ENCODE peak calls at places on chromosomes 3 and 15, in six cellular contexts. One of them, this sample, is unnamed. For H3K27me3, the result is how much of the 10 kb centered on the place peaks cover.

GRCh38 chr3:23743141-23743784 is 62.5 kb upstream of the UBE2E1 start:
- DNase-seq in WERI-Rb-1: no peak
- DNase-seq in neuronal stem cell: no peak
- DNase-seq in HCT116: no peak
- DNase-seq in right atrium auricular region: no peak
- DNase-seq in cardiac muscle cell: no peak
- DNase-seq in this sample: no peak

GRCh38 chr3:178960918-178961317 is 110.7 kb downstream of the ZMAT3 start:
- DNase-seq in right atrium auricular region: no peak
- DNase-seq in WERI-Rb-1: no peak
- DNase-seq in HCT116: no peak
- DNase-seq in cardiac muscle cell: no peak
- DNase-seq in neuronal stem cell: no peak
- DNase-seq in this sample: no peak

GRCh38 chr15:38193496-38193895 is 59.1 kb upstream of the SPRED1 start:
- DNase-seq in HCT116: no peak
- DNase-seq in right atrium auricular region: no peak
- DNase-seq in neuronal stem cell: no peak
- DNase-seq in cardiac muscle cell: no peak
- DNase-seq in WERI-Rb-1: no peak
- DNase-seq in this sample: no peak

GRCh38 chr3:190514163-190515153 is 573 bp downstream of the IL1RAP start:
- DNase-seq in neuronal stem cell: peak
- DNase-seq in cardiac muscle cell: peak
- DNase-seq in right atrium auricular region: peak
- DNase-seq in WERI-Rb-1: peak
- DNase-seq in HCT116: no peak
- DNase-seq in this sample: no peak

GRCh38 chr3:112090899-112091586 is 4.9 kb downstream of the C3orf52 start:
- DNase-seq in WERI-Rb-1: no peak
- DNase-seq in neuronal stem cell: no peak
- DNase-seq in HCT116: no peak
- DNase-seq in right atrium auricular region: no peak
- DNase-seq in cardiac muscle cell: no peak
- DNase-seq in this sample: no peak

GRCh38 chr3:82281205-82281604 is 519.8 kb upstream of the GBE1 start:
- DNase-seq in neuronal stem cell: peak
- DNase-seq in right atrium auricular region: no peak
- DNase-seq in WERI-Rb-1: no peak
- DNase-seq in HCT116: no peak
- DNase-seq in cardiac muscle cell: no peak
- DNase-seq in this sample: no peak

GRCh38 chr3:134766290-134766689 is 28.8 kb upstream of the EPHB1 start:
- DNase-seq in HCT116: no peak
- DNase-seq in neuronal stem cell: no peak
- DNase-seq in WERI-Rb-1: no peak
- DNase-seq in right atrium auricular region: no peak
- DNase-seq in cardiac muscle cell: no peak
- DNase-seq in this sample: no peak

GRCh38 chr15:59268199-59268979 is 61.7 kb downstream of the LDHAL6B start:
- DNase-seq in neuronal stem cell: no peak
- DNase-seq in WERI-Rb-1: no peak
- DNase-seq in right atrium auricular region: no peak
- DNase-seq in cardiac muscle cell: no peak
- DNase-seq in HCT116: no peak
- DNase-seq in this sample: no peak

GRCh38 chr3:69370156-69370944 is 15.5 kb downstream of the FRMD4B start:
- DNase-seq in neuronal stem cell: no peak
- DNase-seq in HCT116: no peak
- DNase-seq in cardiac muscle cell: no peak
- DNase-seq in WERI-Rb-1: no peak
- DNase-seq in right atrium auricular region: peak
- DNase-seq in this sample: no peak

GRCh38 chr3:73955671-73956070 is 330.9 kb upstream of the PDZRN3 start:
- DNase-seq in neuronal stem cell: no peak
- DNase-seq in WERI-Rb-1: no peak
- DNase-seq in cardiac muscle cell: no peak
- DNase-seq in HCT116: no peak
- DNase-seq in right atrium auricular region: no peak
- DNase-seq in this sample: no peak

GRCh38 chr3:86554346-86554745 is 436.6 kb downstream of the VGLL3 start:
- DNase-seq in right atrium auricular region: no peak
- DNase-seq in neuronal stem cell: no peak
- DNase-seq in cardiac muscle cell: no peak
- DNase-seq in HCT116: no peak
- DNase-seq in WERI-Rb-1: no peak
- DNase-seq in this sample: no peak

GRCh38 chr3:159764211-159765024 is 224.2 kb upstream of the IL12A start:
- DNase-seq in right atrium auricular region: peak
- DNase-seq in neuronal stem cell: peak
- DNase-seq in HCT116: no peak
- DNase-seq in WERI-Rb-1: peak
- DNase-seq in cardiac muscle cell: peak
- DNase-seq in this sample: no peak

GRCh38 chr15:85500060-85500708 is 119.8 kb downstream of the AKAP13 start:
- DNase-seq in neuronal stem cell: no peak
- DNase-seq in cardiac muscle cell: no peak
- DNase-seq in HCT116: no peak
- DNase-seq in right atrium auricular region: no peak
- DNase-seq in WERI-Rb-1: no peak
- DNase-seq in this sample: no peak

GRCh38 chr15:85499498-85499897 is 119.1 kb downstream of the AKAP13 start:
- DNase-seq in neuronal stem cell: no peak
- DNase-seq in WERI-Rb-1: no peak
- DNase-seq in cardiac muscle cell: no peak
- DNase-seq in right atrium auricular region: no peak
- DNase-seq in HCT116: no peak
- DNase-seq in this sample: no peak

GRCh38 chr15:85503151-85503797 is 122.9 kb downstream of the AKAP13 start:
- DNase-seq in neuronal stem cell: no peak
- DNase-seq in WERI-Rb-1: no peak
- DNase-seq in HCT116: no peak
- DNase-seq in right atrium auricular region: no peak
- DNase-seq in cardiac muscle cell: no peak
- DNase-seq in this sample: no peak

GRCh38 chr15:85500729-85501128 is 120.3 kb downstream of the AKAP13 start:
- DNase-seq in cardiac muscle cell: peak
- DNase-seq in right atrium auricular region: no peak
- DNase-seq in neuronal stem cell: peak
- DNase-seq in WERI-Rb-1: peak
- DNase-seq in HCT116: no peak
- DNase-seq in this sample: no peak

GRCh38 chr15:85501574-85501973 is 121.2 kb downstream of the AKAP13 start:
- DNase-seq in right atrium auricular region: no peak
- DNase-seq in HCT116: no peak
- DNase-seq in neuronal stem cell: no peak
- DNase-seq in WERI-Rb-1: no peak
- DNase-seq in cardiac muscle cell: no peak
- DNase-seq in this sample: no peak
- H3K27ac ChIP-seq in right atrium auricular region: peak
- H3K27ac ChIP-seq in HCT116: no peak
- H3K27ac ChIP-seq in neuronal stem cell: no peak
- H3K27ac ChIP-seq in WERI-Rb-1: peak
- H3K27ac ChIP-seq in cardiac muscle cell: peak
- H3K27ac ChIP-seq in this sample: no peak

DNA sequence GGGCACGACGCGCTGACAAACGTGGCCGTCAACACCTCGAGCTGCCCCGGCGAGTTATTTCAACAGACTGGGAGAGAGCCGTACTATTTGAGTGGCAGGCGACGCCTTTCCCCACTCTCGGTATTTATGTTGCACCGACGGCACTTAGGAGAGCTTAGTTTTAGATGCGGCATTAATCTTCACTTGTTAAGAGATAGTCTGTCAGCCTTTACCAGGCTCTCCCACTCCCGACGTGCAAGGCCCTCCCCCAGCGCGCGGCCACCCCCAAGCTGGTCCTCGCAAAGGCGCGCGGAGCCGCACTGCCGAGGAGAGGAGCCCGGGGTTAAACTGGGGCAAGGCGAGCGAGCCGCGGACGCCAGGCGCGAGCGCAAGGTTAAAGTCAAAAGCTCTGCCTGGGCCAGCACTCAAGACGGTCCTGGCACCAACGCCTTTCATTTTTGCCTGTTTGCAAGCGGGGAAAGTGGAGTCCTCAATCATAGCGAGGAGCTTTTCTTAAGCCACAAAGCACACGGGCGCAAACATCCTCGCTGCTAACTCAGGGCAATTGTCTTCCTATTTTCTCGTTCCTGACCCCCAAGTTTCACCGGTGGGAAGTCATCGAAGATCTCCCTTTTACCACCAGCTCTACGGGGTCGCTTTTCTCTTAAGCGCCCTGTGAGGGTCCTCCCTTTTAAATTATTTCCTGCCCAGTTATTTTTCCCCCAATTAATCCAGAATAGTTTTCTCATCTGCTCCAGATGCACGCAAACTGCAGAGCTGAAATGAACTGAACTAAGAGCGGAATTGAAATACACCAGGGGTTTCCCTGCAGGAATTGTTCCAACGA is 86.6 kb downstream of the NR2F2 start:
- DNase-seq in WERI-Rb-1: no peak
- DNase-seq in HCT116: no peak
- DNase-seq in neuronal stem cell: no peak
- DNase-seq in cardiac muscle cell: peak
- DNase-seq in right atrium auricular region: no peak
- DNase-seq in this sample: no peak
- H3K27me3 ChIP-seq in WERI-Rb-1: half or more
- H3K27me3 ChIP-seq in HCT116: half or more
- H3K27me3 ChIP-seq in neuronal stem cell: half or more
- H3K27me3 ChIP-seq in cardiac muscle cell: half or more
- H3K27me3 ChIP-seq in right atrium auricular region: under half
- H3K27me3 ChIP-seq in this sample: half or more

GRCh38 chr3:174408310-174408709 is 450.8 kb upstream of the NAALADL2 start:
- DNase-seq in HCT116: no peak
- DNase-seq in right atrium auricular region: no peak
- DNase-seq in cardiac muscle cell: peak
- DNase-seq in WERI-Rb-1: no peak
- DNase-seq in neuronal stem cell: no peak
- DNase-seq in this sample: no peak
- H3K27ac ChIP-seq in HCT116: no peak
- H3K27ac ChIP-seq in right atrium auricular region: no peak
- H3K27ac ChIP-seq in cardiac muscle cell: no peak
- H3K27ac ChIP-seq in WERI-Rb-1: no peak
- H3K27ac ChIP-seq in neuronal stem cell: no peak
- H3K27ac ChIP-seq in this sample: no peak

DNA sequence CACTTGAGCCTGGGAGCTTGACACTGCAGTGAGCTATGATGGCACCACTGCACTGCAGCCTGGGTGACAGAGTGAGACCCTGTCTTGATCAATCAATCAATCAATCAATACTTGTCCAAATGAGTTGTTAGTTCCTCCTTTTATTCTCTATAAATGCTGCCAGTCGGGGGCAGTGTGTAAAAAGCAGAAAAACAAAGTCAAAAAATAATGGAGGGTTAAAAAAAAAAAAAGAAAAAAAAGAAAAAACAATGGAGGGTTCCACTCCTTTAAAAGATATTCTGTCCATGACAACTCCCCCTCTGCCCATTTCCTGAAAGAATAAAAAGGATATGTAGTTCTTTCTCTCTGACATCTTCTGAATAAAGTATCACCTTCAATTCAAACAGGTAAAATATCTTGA is 1068.6 kb downstream of the FHIT start:
- DNase-seq in cardiac muscle cell: no peak
- DNase-seq in HCT116: no peak
- DNase-seq in WERI-Rb-1: no peak
- DNase-seq in right atrium auricular region: no peak
- DNase-seq in neuronal stem cell: no peak
- DNase-seq in this sample: no peak
- H3K27me3 ChIP-seq in cardiac muscle cell: under half
- H3K27me3 ChIP-seq in HCT116: under half
- H3K27me3 ChIP-seq in WERI-Rb-1: under half
- H3K27me3 ChIP-seq in right atrium auricular region: under half
- H3K27me3 ChIP-seq in neuronal stem cell: under half
- H3K27me3 ChIP-seq in this sample: under half